ENCODE peak calls at places on chromosomes 16 and 17, in eight cellular contexts. One of them, this sample, is unnamed.

GRCh38 chr17:47205419-47205963 is 3.7 kb upstream of the MYL4 start:
- DNase-seq in heart left ventricle: peak; percentile 71
- DNase-seq in left cardiac atrium: peak; percentile 59
- DNase-seq in CD4-positive, alpha-beta memory T cell: peak; percentile 87
- DNase-seq in sigmoid colon: peak; percentile 70
- DNase-seq in RCC 7860: peak; percentile 92
- DNase-seq in breast epithelium: peak; percentile 92
- DNase-seq in AG10803: peak; percentile 89
- DNase-seq in this sample: no peak

GRCh38 chr17:12667299-12667958 is 1.7 kb downstream of the MYOCD start:
- DNase-seq in RCC 7860: no peak
- DNase-seq in CD4-positive, alpha-beta memory T cell: no peak
- DNase-seq in breast epithelium: no peak
- DNase-seq in sigmoid colon: peak; percentile 76
- DNase-seq in heart left ventricle: peak; percentile 34
- DNase-seq in left cardiac atrium: no peak
- DNase-seq in AG10803: peak; percentile 55
- DNase-seq in this sample: no peak

GRCh38 chr17:67689534-67690177 is 28.1 kb upstream of the NOL11 start:
- DNase-seq in left cardiac atrium: peak; percentile 34
- DNase-seq in breast epithelium: peak; percentile 38
- DNase-seq in heart left ventricle: no peak
- DNase-seq in CD4-positive, alpha-beta memory T cell: peak; percentile 57
- DNase-seq in AG10803: peak; percentile 67
- DNase-seq in sigmoid colon: no peak
- DNase-seq in RCC 7860: peak; percentile 32
- DNase-seq in this sample: no peak

GRCh38 chr16:709651-710499 is 4.3 kb upstream of the FBXL16 start:
- DNase-seq in left cardiac atrium: no peak
- DNase-seq in RCC 7860: peak; percentile 83
- DNase-seq in heart left ventricle: peak; percentile 75
- DNase-seq in sigmoid colon: no peak
- DNase-seq in breast epithelium: no peak
- DNase-seq in CD4-positive, alpha-beta memory T cell: no peak
- DNase-seq in AG10803: peak; percentile 62
- DNase-seq in this sample: peak; percentile 85

GRCh38 chr16:53817117-53817516 is 113.2 kb downstream of the FTO start:
- DNase-seq in left cardiac atrium: peak; percentile 27
- DNase-seq in CD4-positive, alpha-beta memory T cell: no peak
- DNase-seq in breast epithelium: no peak
- DNase-seq in heart left ventricle: no peak
- DNase-seq in sigmoid colon: no peak
- DNase-seq in AG10803: peak; percentile 96
- DNase-seq in RCC 7860: peak; percentile 81
- DNase-seq in this sample: no peak

GRCh38 chr17:34255381-34255732 is 272 bp downstream of the CCL2 start:
- DNase-seq in sigmoid colon: no peak
- DNase-seq in AG10803: no peak
- DNase-seq in RCC 7860: no peak
- DNase-seq in left cardiac atrium: no peak
- DNase-seq in CD4-positive, alpha-beta memory T cell: no peak
- DNase-seq in heart left ventricle: no peak
- DNase-seq in breast epithelium: no peak
- DNase-seq in this sample: no peak

GRCh38 chr17:50986989-50987660 is 121.0 kb upstream of the TOB1 start:
- DNase-seq in AG10803: peak; percentile 22
- DNase-seq in sigmoid colon: no peak
- DNase-seq in RCC 7860: no peak
- DNase-seq in left cardiac atrium: no peak
- DNase-seq in breast epithelium: no peak
- DNase-seq in CD4-positive, alpha-beta memory T cell: no peak
- DNase-seq in heart left ventricle: no peak
- DNase-seq in this sample: no peak

GRCh38 chr16:5058476-5058875 is 7.3 kb downstream of the C16orf89 start:
- DNase-seq in CD4-positive, alpha-beta memory T cell: no peak
- DNase-seq in RCC 7860: no peak
- DNase-seq in breast epithelium: no peak
- DNase-seq in left cardiac atrium: no peak
- DNase-seq in heart left ventricle: peak; percentile 37
- DNase-seq in AG10803: no peak
- DNase-seq in sigmoid colon: no peak
- DNase-seq in this sample: peak; percentile 66

GRCh38 chr16:27406729-27407128 is 4.8 kb downstream of the IL21R start:
- DNase-seq in RCC 7860: no peak
- DNase-seq in heart left ventricle: no peak
- DNase-seq in breast epithelium: no peak
- DNase-seq in left cardiac atrium: no peak
- DNase-seq in AG10803: no peak
- DNase-seq in CD4-positive, alpha-beta memory T cell: no peak
- DNase-seq in sigmoid colon: no peak
- DNase-seq in this sample: no peak

GRCh38 chr17:45307290-45308015 is 9.4 kb downstream of the MAP3K14 start:
- DNase-seq in AG10803: peak; percentile 88
- DNase-seq in heart left ventricle: no peak
- DNase-seq in RCC 7860: peak; percentile 56
- DNase-seq in sigmoid colon: no peak
- DNase-seq in breast epithelium: no peak
- DNase-seq in left cardiac atrium: no peak
- DNase-seq in CD4-positive, alpha-beta memory T cell: peak; percentile 69
- DNase-seq in this sample: no peak

GRCh38 chr16:85575910-85576309 is 37.2 kb upstream of the GSE1 start:
- DNase-seq in breast epithelium: no peak
- DNase-seq in sigmoid colon: no peak
- DNase-seq in heart left ventricle: no peak
- DNase-seq in left cardiac atrium: no peak
- DNase-seq in AG10803: no peak
- DNase-seq in CD4-positive, alpha-beta memory T cell: no peak
- DNase-seq in RCC 7860: no peak
- DNase-seq in this sample: no peak

GRCh38 chr17:29037739-29038465 is 5.0 kb upstream of the PIPOX start:
- DNase-seq in AG10803: no peak
- DNase-seq in RCC 7860: no peak
- DNase-seq in breast epithelium: no peak
- DNase-seq in heart left ventricle: no peak
- DNase-seq in CD4-positive, alpha-beta memory T cell: no peak
- DNase-seq in left cardiac atrium: no peak
- DNase-seq in sigmoid colon: no peak
- DNase-seq in this sample: no peak

GRCh38 chr17:79833744-79834574 is 5.3 kb downstream of the CBX4 start:
- DNase-seq in RCC 7860: no peak
- DNase-seq in sigmoid colon: no peak
- DNase-seq in AG10803: no peak
- DNase-seq in heart left ventricle: no peak
- DNase-seq in breast epithelium: no peak
- DNase-seq in CD4-positive, alpha-beta memory T cell: peak; percentile 42
- DNase-seq in left cardiac atrium: no peak
- DNase-seq in this sample: no peak

GRCh38 chr16:70252355-70252988 is 732 bp upstream of the EXOSC6 start:
- DNase-seq in breast epithelium: no peak
- DNase-seq in left cardiac atrium: no peak
- DNase-seq in RCC 7860: no peak
- DNase-seq in CD4-positive, alpha-beta memory T cell: no peak
- DNase-seq in AG10803: peak; percentile 17
- DNase-seq in heart left ventricle: no peak
- DNase-seq in sigmoid colon: no peak
- DNase-seq in this sample: no peak

GRCh38 chr17:82400830-82401229 is 17.3 kb upstream of the HEXD start:
- DNase-seq in sigmoid colon: no peak
- DNase-seq in heart left ventricle: peak; percentile 66
- DNase-seq in RCC 7860: no peak
- DNase-seq in CD4-positive, alpha-beta memory T cell: peak; percentile 66
- DNase-seq in left cardiac atrium: no peak
- DNase-seq in AG10803: peak; percentile 55
- DNase-seq in breast epithelium: no peak
- DNase-seq in this sample: peak; percentile 90

GRCh38 chr17:7045492-7046126 is 1.7 kb upstream of the SLC16A11 start:
- DNase-seq in heart left ventricle: no peak
- DNase-seq in CD4-positive, alpha-beta memory T cell: peak; percentile 60
- DNase-seq in breast epithelium: no peak
- DNase-seq in AG10803: peak; percentile 81
- DNase-seq in RCC 7860: peak; percentile 44
- DNase-seq in left cardiac atrium: no peak
- DNase-seq in sigmoid colon: no peak
- DNase-seq in this sample: no peak

GRCh38 chr17:7560172-7561027 is 1.3 kb upstream of the SENP3 start:
- DNase-seq in AG10803: peak; percentile 44
- DNase-seq in RCC 7860: no peak
- DNase-seq in heart left ventricle: peak; percentile 72
- DNase-seq in breast epithelium: peak; percentile 55
- DNase-seq in left cardiac atrium: peak; percentile 57
- DNase-seq in sigmoid colon: peak; percentile 86
- DNase-seq in CD4-positive, alpha-beta memory T cell: peak; percentile 75
- DNase-seq in this sample: no peak

GRCh38 chr16:30148101-30148500 is 25.1 kb upstream of the MAPK3 start:
- DNase-seq in AG10803: no peak
- DNase-seq in RCC 7860: no peak
- DNase-seq in breast epithelium: no peak
- DNase-seq in sigmoid colon: no peak
- DNase-seq in CD4-positive, alpha-beta memory T cell: no peak
- DNase-seq in heart left ventricle: no peak
- DNase-seq in left cardiac atrium: no peak
- DNase-seq in this sample: no peak

GRCh38 chr17:5022171-5022711 is 13.0 kb downstream of the SLC52A1 start:
- DNase-seq in sigmoid colon: no peak
- DNase-seq in RCC 7860: no peak
- DNase-seq in CD4-positive, alpha-beta memory T cell: no peak
- DNase-seq in AG10803: no peak
- DNase-seq in heart left ventricle: no peak
- DNase-seq in left cardiac atrium: no peak
- DNase-seq in breast epithelium: no peak
- DNase-seq in this sample: no peak

GRCh38 chr16:2149630-2150417 is 1.4 kb downstream of the RAB26 start:
- DNase-seq in AG10803: no peak
- DNase-seq in sigmoid colon: no peak
- DNase-seq in left cardiac atrium: peak; percentile 34
- DNase-seq in heart left ventricle: no peak
- DNase-seq in RCC 7860: peak; percentile 37
- DNase-seq in breast epithelium: no peak
- DNase-seq in CD4-positive, alpha-beta memory T cell: peak; percentile 40
- DNase-seq in this sample: no peak

GRCh38 chr16:19458722-19459379 is 41.2 kb downstream of the TMC5 start:
- DNase-seq in CD4-positive, alpha-beta memory T cell: no peak
- DNase-seq in RCC 7860: no peak
- DNase-seq in breast epithelium: no peak
- DNase-seq in heart left ventricle: no peak
- DNase-seq in sigmoid colon: no peak
- DNase-seq in left cardiac atrium: no peak
- DNase-seq in AG10803: no peak
- DNase-seq in this sample: no peak

GRCh38 chr17:62644487-62645173 is 17.2 kb downstream of the MRC2 start:
- DNase-seq in heart left ventricle: no peak
- DNase-seq in CD4-positive, alpha-beta memory T cell: no peak
- DNase-seq in RCC 7860: no peak
- DNase-seq in breast epithelium: no peak
- DNase-seq in left cardiac atrium: no peak
- DNase-seq in sigmoid colon: peak; percentile 56
- DNase-seq in AG10803: no peak
- DNase-seq in this sample: no peak

GRCh38 chr16:84774810-84775209 is 45.0 kb upstream of the CRISPLD2 start:
- DNase-seq in breast epithelium: no peak
- DNase-seq in RCC 7860: no peak
- DNase-seq in left cardiac atrium: no peak
- DNase-seq in heart left ventricle: no peak
- DNase-seq in sigmoid colon: peak; percentile 86
- DNase-seq in AG10803: peak; percentile 83
- DNase-seq in CD4-positive, alpha-beta memory T cell: no peak
- DNase-seq in this sample: no peak

GRCh38 chr17:6603746-6604325 is 36.7 kb downstream of the KIAA0753 start:
- DNase-seq in heart left ventricle: peak; percentile 34
- DNase-seq in breast epithelium: no peak
- DNase-seq in AG10803: no peak
- DNase-seq in sigmoid colon: no peak
- DNase-seq in left cardiac atrium: no peak
- DNase-seq in RCC 7860: no peak
- DNase-seq in CD4-positive, alpha-beta memory T cell: no peak
- DNase-seq in this sample: no peak

GRCh38 chr17:55134486-55135157 is 130.1 kb upstream of the HLF start:
- DNase-seq in sigmoid colon: no peak
- DNase-seq in left cardiac atrium: no peak
- DNase-seq in CD4-positive, alpha-beta memory T cell: no peak
- DNase-seq in AG10803: no peak
- DNase-seq in heart left ventricle: no peak
- DNase-seq in RCC 7860: no peak
- DNase-seq in breast epithelium: no peak
- DNase-seq in this sample: no peak

GRCh38 chr16:30541502-30542329 is 7.1 kb upstream of the ZNF747 start:
- DNase-seq in breast epithelium: no peak
- DNase-seq in CD4-positive, alpha-beta memory T cell: no peak
- DNase-seq in heart left ventricle: no peak
- DNase-seq in AG10803: peak; percentile 42
- DNase-seq in RCC 7860: no peak
- DNase-seq in sigmoid colon: no peak
- DNase-seq in left cardiac atrium: no peak
- DNase-seq in this sample: no peak